ENCODE peak calls at places on chromosomes 3 and 15, in five cellular contexts. K is NCI-H1092 treated with DMSO at 0.1 percent for 48 hours; G is B cell; Z is NCI-H748 treated with DMSO at 0.1 percent for 48 hours; C is stimulated activated CD4-positive, alpha-beta T cell treated with anti-CD3 and anti-CD28 coated beads, Interleukin-4, amount 100 ng/mL, for 48 hours. P is an unnamed sample.

GRCh38 chr15:29528276-29528675 is 258.7 kb upstream of the NSMCE3 start:
- DNase-seq in K (no peak), G (no peak), Z (no peak), C (no peak), P (no peak)

GRCh38 chr3:112619295-112619694 is 21.6 kb downstream of the CCDC80 start:
- DNase-seq in K (no peak), G (no peak), Z (no peak), C (no peak), P (peak; percentile 60)

GRCh38 chr3:88610820-88611219 is 461.1 kb downstream of the C3orf38 start:
- DNase-seq in K (no peak), G (no peak), Z (no peak), C (no peak), P (no peak)

GRCh38 chr3:157160652-157161480 is 919 bp upstream of the CCNL1 start:
- DNase-seq in K (no peak), G (peak; percentile 78), Z (peak; percentile 33), C (peak; percentile 63), P (peak; percentile 93)

GRCh38 chr15:85403745-85404144 is 23.3 kb downstream of the AKAP13 start:
- DNase-seq in K (no peak), G (no peak), Z (no peak), C (no peak), P (no peak)

GRCh38 chr3:25648107-25648535 is 16.6 kb downstream of the TOP2B start:
- DNase-seq in K (peak; percentile 38), G (peak; percentile 77), Z (peak; percentile 47), C (peak; percentile 74), P (peak; percentile 87)

GRCh38 chr3:97960561-97961275 is 11.5 kb downstream of the RIOX2 start:
- DNase-seq in K (no peak), G (no peak), Z (no peak), C (no peak), P (no peak)

GRCh38 chr3:38131621-38132369 is 5.1 kb downstream of the ACAA1 start:
- DNase-seq in K (no peak), G (no peak), Z (no peak), C (peak; percentile 23), P (peak; percentile 53)

GRCh38 chr3:98650966-98651765 is 57.8 kb upstream of the CPOX start:
- DNase-seq in K (no peak), G (no peak), Z (no peak), C (no peak), P (no peak)

GRCh38 chr3:32045091-32045964 is 61.1 kb upstream of the GPD1L start:
- DNase-seq in K (peak; percentile 76), G (no peak), Z (peak; percentile 51), C (no peak), P (peak; percentile 62)

GRCh38 chr3:71252466-71252865 is 331.1 kb downstream of the FOXP1 start:
- DNase-seq in K (no peak), G (no peak), Z (no peak), C (no peak), P (no peak)

GRCh38 chr3:194738254-194739093 is 52.8 kb downstream of the FAM43A start:
- DNase-seq in K (peak; percentile 74), G (no peak), Z (no peak), C (no peak), P (peak; percentile 69)

GRCh38 chr3:69936266-69936665 is 63.3 kb upstream of the SAMMSON start:
- DNase-seq in K (no peak), G (no peak), Z (no peak), C (no peak), P (no peak)

GRCh38 chr15:85804481-85805165 is 9.9 kb upstream of the KLHL25 start:
- DNase-seq in K (no peak), G (no peak), Z (no peak), C (no peak), P (no peak)

GRCh38 chr15:60865507-60865906 is 363.6 kb downstream of the RORA start:
- DNase-seq in K (no peak), G (no peak), Z (no peak), C (no peak), P (no peak)

GRCh38 chr15:50238263-50238662 is 27.3 kb downstream of the HDC start:
- DNase-seq in K (no peak), G (no peak), Z (no peak), C (no peak), P (no peak)

GRCh38 chr3:142636664-142637063 is 40.5 kb downstream of the PLS1 start:
- DNase-seq in K (no peak), G (no peak), Z (no peak), C (no peak), P (no peak)

GRCh38 chr3:73031573-73032103 is 29.8 kb upstream of the EBLN2 start:
- DNase-seq in K (no peak), G (no peak), Z (no peak), C (no peak), P (no peak)

GRCh38 chr3:162338514-162338913 is 841.9 kb downstream of the OTOL1 start:
- DNase-seq in K (no peak), G (no peak), Z (no peak), C (no peak), P (peak; percentile 35)

GRCh38 chr15:69854521-69855171 is 243.1 kb downstream of the TLE3 start:
- DNase-seq in K (no peak), G (no peak), Z (no peak), C (no peak), P (no peak)

GRCh38 chr3:122067588-122068240 is 12.6 kb downstream of the CD86 start:
- DNase-seq in K (no peak), G (no peak), Z (no peak), C (no peak), P (no peak)

GRCh38 chr15:60395276-60396011 is 2.3 kb downstream of the ANXA2 start:
- DNase-seq in K (peak; percentile 39), G (no peak), Z (no peak), C (no peak), P (no peak)

GRCh38 chr3:141058996-141059395 is 7.8 kb downstream of the SPSB4 start:
- DNase-seq in K (no peak), G (no peak), Z (no peak), C (no peak), P (no peak)

GRCh38 chr3:136982520-136983138 is 24.8 kb downstream of the IL20RB start:
- DNase-seq in K (no peak), G (no peak), Z (no peak), C (no peak), P (no peak)

GRCh38 chr3:182212479-182213076 is 500.9 kb downstream of the SOX2 start:
- DNase-seq in K (peak; percentile 37), G (no peak), Z (peak; percentile 65), C (no peak), P (no peak)

GRCh38 chr3:12194669-12195161 is 36.0 kb upstream of the TIMP4 start:
- DNase-seq in K (no peak), G (no peak), Z (no peak), C (no peak), P (no peak)

GRCh38 chr15:60283936-60284335 is 113.8 kb downstream of the ANXA2 start:
- DNase-seq in K (no peak), G (no peak), Z (no peak), C (no peak), P (no peak)

GRCh38 chr3:46699846-46700523 is 1.2 kb upstream of the TMIE start:
- DNase-seq in K (no peak), G (no peak), Z (no peak), C (no peak), P (no peak)

GRCh38 chr15:68464451-68465090 is 32.6 kb upstream of the ITGA11 start:
- DNase-seq in K (no peak), G (no peak), Z (no peak), C (no peak), P (no peak)

P was measured in lung microvascular endothelial cell.